ENCODE peak calls at places on chromosomes 11 and 22, in five cellular contexts. One of them, this sample, is unnamed.
A peak's percentile ranks its signal among the peaks of the same experiment; 100 is the strongest.

GRCh38 chr11:33894402-33894754 is 2.5 kb upstream of the LMO2 start:
- DNase-seq in H1: no peak
- DNase-seq in A549: no peak
- DNase-seq in sigmoid colon: no peak
- DNase-seq in K562: no peak
- DNase-seq in this sample: no peak

GRCh38 chr11:44112083-44112865 is 16.8 kb downstream of the EXT2 start:
- DNase-seq in A549: no peak
- DNase-seq in H1: no peak
- DNase-seq in sigmoid colon: no peak
- DNase-seq in K562: no peak
- DNase-seq in this sample: no peak

GRCh38 chr11:107916671-107917241 is 11.5 kb upstream of the RAB39A start:
- DNase-seq in sigmoid colon: no peak
- DNase-seq in A549: no peak
- DNase-seq in H1: no peak
- DNase-seq in K562: peak; percentile 17
- DNase-seq in this sample: no peak

GRCh38 chr22:43042101-43042780 is 27.3 kb upstream of the PACSIN2 start:
- DNase-seq in H1: no peak
- DNase-seq in sigmoid colon: no peak
- DNase-seq in K562: no peak
- DNase-seq in A549: no peak
- DNase-seq in this sample: no peak

GRCh38 chr11:123303924-123304323 is 108.9 kb upstream of the CLMP start:
- DNase-seq in H1: no peak
- DNase-seq in A549: no peak
- DNase-seq in K562: no peak
- DNase-seq in sigmoid colon: no peak
- DNase-seq in this sample: no peak

GRCh38 chr11:45756384-45757010 is 48.5 kb upstream of the SLC35C1 start:
- DNase-seq in sigmoid colon: no peak
- DNase-seq in H1: no peak
- DNase-seq in K562: no peak
- DNase-seq in A549: no peak
- DNase-seq in this sample: no peak

GRCh38 chr11:79086056-79086455 is 354.8 kb downstream of the TENM4 start:
- DNase-seq in H1: no peak
- DNase-seq in A549: no peak
- DNase-seq in K562: no peak
- DNase-seq in sigmoid colon: no peak
- DNase-seq in this sample: no peak

GRCh38 chr11:87359401-87359800 is 321.7 kb downstream of the TMEM135 start:
- DNase-seq in A549: no peak
- DNase-seq in sigmoid colon: no peak
- DNase-seq in K562: no peak
- DNase-seq in H1: no peak
- DNase-seq in this sample: peak; percentile 90

GRCh38 chr11:107669156-107669740 is 42.6 kb downstream of the SLN start:
- DNase-seq in sigmoid colon: no peak
- DNase-seq in H1: no peak
- DNase-seq in K562: no peak
- DNase-seq in A549: no peak
- DNase-seq in this sample: peak; percentile 88

GRCh38 chr22:39178206-39179111 is 26.0 kb upstream of the CBX7 start:
- DNase-seq in K562: no peak
- DNase-seq in sigmoid colon: no peak
- DNase-seq in A549: no peak
- DNase-seq in H1: no peak
- DNase-seq in this sample: no peak

GRCh38 chr11:2526808-2527381 is 82.1 kb downstream of the KCNQ1 start:
- DNase-seq in A549: no peak
- DNase-seq in sigmoid colon: peak; percentile 78
- DNase-seq in K562: peak; percentile 37
- DNase-seq in H1: no peak
- DNase-seq in this sample: no peak
- TF ChIP-seq EP300 in A549: no peak
- TF ChIP-seq EP300 in sigmoid colon: no peak
- TF ChIP-seq EP300 in K562: no peak
- TF ChIP-seq EP300 in H1: no peak
- TF ChIP-seq EP300 in this sample: no peak

GRCh38 chr11:2625183-2625582 is 74.6 kb downstream of the KCNQ1OT1 start:
- DNase-seq in sigmoid colon: no peak
- DNase-seq in A549: no peak
- DNase-seq in H1: no peak
- DNase-seq in K562: no peak
- DNase-seq in this sample: no peak

GRCh38 chr11:2630679-2631078 is 69.1 kb downstream of the KCNQ1OT1 start:
- DNase-seq in sigmoid colon: no peak
- DNase-seq in K562: no peak
- DNase-seq in H1: no peak
- DNase-seq in A549: no peak
- DNase-seq in this sample: no peak

DNA sequence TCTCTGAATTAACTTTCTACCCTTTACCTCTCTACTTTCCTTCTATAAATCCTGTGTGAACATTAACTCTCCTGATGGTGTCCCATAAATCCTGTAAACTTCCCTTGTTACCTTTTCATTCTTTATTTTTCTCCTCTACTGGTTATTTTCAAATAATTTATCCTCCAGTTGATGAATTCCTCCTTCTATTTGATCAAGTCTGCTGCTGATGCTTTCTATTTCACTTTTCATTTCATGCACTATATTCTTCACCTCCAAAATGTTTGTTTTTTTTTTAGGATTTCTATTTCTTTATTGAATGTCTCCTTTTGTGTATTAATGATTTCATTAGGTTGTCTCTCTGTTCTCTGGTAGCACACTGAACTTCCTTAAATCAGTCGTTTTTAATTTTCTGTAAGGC is 68.6 kb downstream of the KCNQ1OT1 start:
- DNase-seq in H1: no peak
- DNase-seq in K562: no peak
- DNase-seq in A549: no peak
- DNase-seq in sigmoid colon: no peak
- DNase-seq in this sample: no peak
- H3K9me3 ChIP-seq in H1: peaks cover 53% of the 10 kb centered on the region
- H3K9me3 ChIP-seq in K562: peaks cover 8% of the 10 kb centered on the region
- H3K9me3 ChIP-seq in A549: peaks cover 78% of the 10 kb centered on the region
- H3K9me3 ChIP-seq in sigmoid colon: no peaks in the 10 kb centered on the region
- H3K9me3 ChIP-seq in this sample: no peaks in the 10 kb centered on the region

GRCh38 chr11:12840871-12841516 is 166.8 kb downstream of the TEAD1 start:
- DNase-seq in A549: no peak
- DNase-seq in H1: no peak
- DNase-seq in sigmoid colon: no peak
- DNase-seq in K562: no peak
- DNase-seq in this sample: no peak
- TF ChIP-seq EP300 in A549: no peak
- TF ChIP-seq EP300 in H1: no peak
- TF ChIP-seq EP300 in sigmoid colon: no peak
- TF ChIP-seq EP300 in K562: no peak
- TF ChIP-seq EP300 in this sample: no peak

GRCh38 chr22:49237279-49237678 is 590.4 kb downstream of the BRD1 start:
- DNase-seq in H1: no peak
- DNase-seq in K562: no peak
- DNase-seq in sigmoid colon: no peak
- DNase-seq in A549: no peak
- DNase-seq in this sample: peak; percentile 77
- H3K9me3 ChIP-seq in H1: no peaks in the 10 kb centered on the region
- H3K9me3 ChIP-seq in K562: no peaks in the 10 kb centered on the region
- H3K9me3 ChIP-seq in sigmoid colon: no peaks in the 10 kb centered on the region
- H3K9me3 ChIP-seq in A549: no peaks in the 10 kb centered on the region
- H3K9me3 ChIP-seq in this sample: no peaks in the 10 kb centered on the region

GRCh38 chr22:37681556-37682049 is 4.5 kb upstream of the NOL12 start:
- DNase-seq in sigmoid colon: peak; percentile 90
- DNase-seq in K562: peak; percentile 70
- DNase-seq in A549: no peak
- DNase-seq in H1: no peak
- DNase-seq in this sample: no peak

GRCh38 chr22:37684803-37685615 is 1.1 kb upstream of the NOL12 start:
- DNase-seq in K562: no peak
- DNase-seq in sigmoid colon: no peak
- DNase-seq in A549: no peak
- DNase-seq in H1: no peak
- DNase-seq in this sample: no peak

GRCh38 chr22:37690901-37691504 is 4.9 kb downstream of the NOL12 start:
- DNase-seq in sigmoid colon: no peak
- DNase-seq in K562: no peak
- DNase-seq in A549: no peak
- DNase-seq in H1: no peak
- DNase-seq in this sample: no peak

GRCh38 chr22:37690407-37690806 is 4.3 kb downstream of the NOL12 start:
- DNase-seq in A549: no peak
- DNase-seq in K562: no peak
- DNase-seq in H1: no peak
- DNase-seq in sigmoid colon: no peak
- DNase-seq in this sample: no peak

DNA sequence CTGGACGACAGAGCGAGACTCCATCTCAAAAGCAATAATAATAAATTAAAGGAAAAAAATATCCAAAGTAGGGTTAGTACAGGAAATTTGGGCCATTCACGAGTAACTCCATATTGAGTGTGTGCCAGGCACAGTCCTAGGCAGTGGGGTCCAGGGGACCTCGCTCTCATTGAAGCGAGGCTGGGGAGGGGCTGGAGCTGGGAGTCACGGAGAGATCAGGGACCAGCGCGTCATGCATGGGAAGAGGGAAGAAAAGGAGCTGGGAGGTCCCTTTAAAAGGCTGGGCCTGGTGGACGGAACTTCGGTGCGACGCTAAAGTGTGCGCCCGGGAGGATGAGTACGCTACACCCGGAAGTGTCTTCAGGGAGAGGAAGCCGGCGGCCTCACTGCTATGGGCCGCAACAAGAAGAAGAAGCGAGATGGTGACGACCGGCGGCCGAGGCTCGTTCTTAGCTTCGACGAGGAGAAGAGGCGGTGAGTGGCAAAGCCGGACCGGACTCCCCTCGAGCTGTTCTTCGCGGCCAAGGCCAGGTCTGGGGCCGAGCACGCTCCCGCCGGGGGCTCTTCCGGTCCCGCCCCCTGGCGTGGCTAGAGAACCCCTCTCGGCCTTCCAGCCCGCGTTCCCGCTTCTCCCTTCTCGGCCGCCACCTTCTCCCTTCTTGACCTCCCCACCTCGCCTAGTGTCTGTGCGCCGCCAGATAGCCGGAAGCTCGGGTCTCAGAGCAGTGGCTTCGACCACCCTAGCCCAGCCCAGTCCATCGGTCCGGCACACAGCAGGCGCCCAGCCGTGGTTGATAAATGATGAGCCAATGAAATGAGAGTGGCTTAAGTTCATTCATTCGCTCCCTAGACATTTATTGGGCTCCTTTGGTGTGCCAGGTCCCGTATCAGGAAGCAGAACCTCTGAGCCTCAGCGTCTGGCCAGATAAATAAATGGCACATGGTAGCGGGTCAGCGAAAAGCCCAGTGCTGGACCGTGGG is at the start of gene NOL12:
- DNase-seq in H1: peak; percentile 69
- DNase-seq in sigmoid colon: peak; percentile 92
- DNase-seq in A549: peak; percentile 62
- DNase-seq in K562: peak; percentile 85
- DNase-seq in this sample: peak; percentile 96
- TF ChIP-seq EP300 in H1: no peak
- TF ChIP-seq EP300 in sigmoid colon: no peak
- TF ChIP-seq EP300 in A549: no peak
- TF ChIP-seq EP300 in K562: no peak
- TF ChIP-seq EP300 in this sample: no peak

GRCh38 chr11:116230453-116230852 is 542.3 kb downstream of the BUD13 start:
- DNase-seq in K562: no peak
- DNase-seq in A549: no peak
- DNase-seq in H1: no peak
- DNase-seq in sigmoid colon: no peak
- DNase-seq in this sample: no peak
- H3K9me3 ChIP-seq in K562: no peaks in the 10 kb centered on the region
- H3K9me3 ChIP-seq in A549: no peaks in the 10 kb centered on the region
- H3K9me3 ChIP-seq in H1: no peaks in the 10 kb centered on the region
- H3K9me3 ChIP-seq in sigmoid colon: no peaks in the 10 kb centered on the region
- H3K9me3 ChIP-seq in this sample: no peaks in the 10 kb centered on the region

DNA sequence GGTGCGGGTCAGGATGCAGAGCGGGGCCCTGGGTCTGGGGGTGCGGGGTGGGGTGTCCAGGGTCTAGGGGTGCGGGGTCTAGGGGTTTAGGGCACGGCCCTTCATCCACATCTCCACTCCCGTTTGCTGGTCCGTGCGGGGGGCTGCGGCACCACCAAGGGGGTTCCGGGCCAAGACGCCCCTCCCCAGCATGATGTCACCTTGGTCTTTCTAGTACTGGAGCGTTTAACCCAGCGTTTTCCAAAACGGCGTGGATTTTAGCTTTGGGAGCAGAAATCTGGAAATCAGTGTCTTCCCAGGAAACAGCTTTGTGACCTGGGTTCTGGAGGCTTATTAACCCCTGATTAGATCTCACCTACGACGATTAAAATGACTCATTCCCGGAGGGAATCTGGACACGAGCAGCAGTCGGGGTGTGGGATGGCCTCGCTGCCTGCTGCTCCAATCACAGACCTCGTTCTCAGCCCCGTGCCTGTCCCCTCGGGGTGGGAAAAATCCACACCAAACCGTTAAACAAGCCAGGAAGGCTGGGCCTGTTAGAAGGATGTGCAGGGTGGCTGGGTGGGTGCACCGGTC is 759 bp downstream of the AP2A2 start:
- DNase-seq in A549: peak; percentile 90
- DNase-seq in K562: peak; percentile 71
- DNase-seq in H1: no peak
- DNase-seq in sigmoid colon: no peak
- DNase-seq in this sample: no peak
- TF ChIP-seq EP300 in A549: no peak
- TF ChIP-seq EP300 in K562: no peak
- TF ChIP-seq EP300 in H1: no peak
- TF ChIP-seq EP300 in sigmoid colon: no peak
- TF ChIP-seq EP300 in this sample: no peak

GRCh38 chr22:47552541-47553205 is 790.2 kb downstream of the TBC1D22A start:
- DNase-seq in K562: no peak
- DNase-seq in A549: no peak
- DNase-seq in sigmoid colon: no peak
- DNase-seq in H1: no peak
- DNase-seq in this sample: no peak

GRCh38 chr22:47553436-47553835 is 791.0 kb downstream of the TBC1D22A start:
- DNase-seq in K562: no peak
- DNase-seq in A549: no peak
- DNase-seq in H1: no peak
- DNase-seq in sigmoid colon: no peak
- DNase-seq in this sample: no peak

GRCh38 chr22:47558828-47559700 is 796.6 kb downstream of the TBC1D22A start:
- DNase-seq in A549: no peak
- DNase-seq in H1: no peak
- DNase-seq in sigmoid colon: no peak
- DNase-seq in K562: no peak
- DNase-seq in this sample: peak; percentile 77

GRCh38 chr22:47552024-47552423 is 789.6 kb downstream of the TBC1D22A start:
- DNase-seq in sigmoid colon: no peak
- DNase-seq in A549: no peak
- DNase-seq in H1: no peak
- DNase-seq in K562: no peak
- DNase-seq in this sample: no peak

DNA sequence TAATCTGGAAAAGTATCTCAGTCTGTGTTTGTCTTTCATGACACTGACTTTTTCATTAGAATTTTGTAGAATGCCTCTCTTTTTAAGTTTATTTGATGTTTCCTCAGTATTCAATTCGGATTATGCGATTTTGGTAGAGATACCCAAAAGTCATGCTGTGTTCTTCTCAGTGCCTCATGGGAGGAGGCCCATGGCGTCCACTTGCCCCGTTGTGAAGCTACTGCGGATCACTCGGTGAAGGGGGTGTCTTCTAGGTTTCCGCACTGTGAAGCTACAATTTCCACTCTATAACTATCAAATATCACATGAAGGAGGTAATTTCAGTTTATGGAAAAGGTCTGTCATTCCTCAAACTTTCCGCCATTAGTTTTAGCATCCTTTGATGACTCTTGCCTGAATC is 794.0 kb downstream of the TBC1D22A start:
- DNase-seq in sigmoid colon: no peak
- DNase-seq in A549: no peak
- DNase-seq in K562: no peak
- DNase-seq in H1: no peak
- DNase-seq in this sample: no peak
- H3K9me3 ChIP-seq in sigmoid colon: no peaks in the 10 kb centered on the region
- H3K9me3 ChIP-seq in A549: no peaks in the 10 kb centered on the region
- H3K9me3 ChIP-seq in K562: no peaks in the 10 kb centered on the region
- H3K9me3 ChIP-seq in H1: peaks cover 74% of the 10 kb centered on the region
- H3K9me3 ChIP-seq in this sample: no peaks in the 10 kb centered on the region

This sample was measured in esophagus muscularis mucosa.